ENCODE peak calls at places on chromosomes 13 and 19, in five cellular contexts. One of them, this sample, is unnamed.

GRCh38 chr13:35712907-35713685 is 236.6 kb upstream of the MAB21L1 start:
- DNase-seq in endothelial cell of umbilical vein: no peak
- DNase-seq in neuronal stem cell: no peak
- DNase-seq in stomach: no peak
- DNase-seq in breast epithelium: no peak
- DNase-seq in this sample: no peak

GRCh38 chr19:36421749-36422481 is 3.5 kb upstream of the ZFP82 start:
- DNase-seq in breast epithelium: no peak
- DNase-seq in endothelial cell of umbilical vein: no peak
- DNase-seq in stomach: no peak
- DNase-seq in neuronal stem cell: no peak
- DNase-seq in this sample: no peak

GRCh38 chr19:36652958-36653357 is 13.7 kb downstream of the ZNF461 start:
- DNase-seq in breast epithelium: no peak
- DNase-seq in stomach: no peak
- DNase-seq in neuronal stem cell: no peak
- DNase-seq in endothelial cell of umbilical vein: no peak
- DNase-seq in this sample: no peak

GRCh38 chr13:93296584-93296983 is 70.0 kb downstream of the GPC6 start:
- DNase-seq in endothelial cell of umbilical vein: no peak
- DNase-seq in breast epithelium: no peak
- DNase-seq in stomach: no peak
- DNase-seq in neuronal stem cell: no peak
- DNase-seq in this sample: no peak

GRCh38 chr19:35644987-35645679 is 3.0 kb upstream of the COX6B1 start:
- DNase-seq in stomach: peak
- DNase-seq in endothelial cell of umbilical vein: peak
- DNase-seq in breast epithelium: peak
- DNase-seq in neuronal stem cell: peak
- DNase-seq in this sample: peak

GRCh38 chr19:7734220-7735203 is 2.6 kb upstream of the CLEC4G start:
- DNase-seq in stomach: no peak
- DNase-seq in breast epithelium: no peak
- DNase-seq in endothelial cell of umbilical vein: no peak
- DNase-seq in neuronal stem cell: no peak
- DNase-seq in this sample: no peak

GRCh38 chr19:57096640-57097361 is 23.0 kb upstream of the USP29 start:
- DNase-seq in stomach: no peak
- DNase-seq in endothelial cell of umbilical vein: no peak
- DNase-seq in breast epithelium: no peak
- DNase-seq in neuronal stem cell: no peak
- DNase-seq in this sample: no peak

GRCh38 chr13:23789576-23790346 is 99.4 kb downstream of the MIPEP start:
- DNase-seq in stomach: no peak
- DNase-seq in breast epithelium: no peak
- DNase-seq in endothelial cell of umbilical vein: no peak
- DNase-seq in neuronal stem cell: no peak
- DNase-seq in this sample: peak

GRCh38 chr13:94416454-94417080 is 62.9 kb downstream of the DCT start:
- DNase-seq in stomach: no peak
- DNase-seq in endothelial cell of umbilical vein: peak
- DNase-seq in neuronal stem cell: peak
- DNase-seq in breast epithelium: no peak
- DNase-seq in this sample: no peak

GRCh38 chr19:53808710-53809125 is 15.4 kb downstream of the NLRP12 start:
- DNase-seq in stomach: no peak
- DNase-seq in neuronal stem cell: no peak
- DNase-seq in endothelial cell of umbilical vein: peak
- DNase-seq in breast epithelium: no peak
- DNase-seq in this sample: no peak

GRCh38 chr19:6087074-6087506 is 23.2 kb downstream of the RFX2 start:
- DNase-seq in endothelial cell of umbilical vein: no peak
- DNase-seq in neuronal stem cell: peak
- DNase-seq in breast epithelium: no peak
- DNase-seq in stomach: no peak
- DNase-seq in this sample: no peak

GRCh38 chr19:45200614-45201013 is 22.0 kb downstream of the BLOC1S3 start:
- DNase-seq in stomach: peak
- DNase-seq in breast epithelium: no peak
- DNase-seq in endothelial cell of umbilical vein: peak
- DNase-seq in neuronal stem cell: no peak
- DNase-seq in this sample: no peak

GRCh38 chr19:18364826-18365528 is 21.0 kb upstream of the GDF15 start:
- DNase-seq in neuronal stem cell: no peak
- DNase-seq in breast epithelium: peak
- DNase-seq in endothelial cell of umbilical vein: peak
- DNase-seq in stomach: peak
- DNase-seq in this sample: peak

DNA sequence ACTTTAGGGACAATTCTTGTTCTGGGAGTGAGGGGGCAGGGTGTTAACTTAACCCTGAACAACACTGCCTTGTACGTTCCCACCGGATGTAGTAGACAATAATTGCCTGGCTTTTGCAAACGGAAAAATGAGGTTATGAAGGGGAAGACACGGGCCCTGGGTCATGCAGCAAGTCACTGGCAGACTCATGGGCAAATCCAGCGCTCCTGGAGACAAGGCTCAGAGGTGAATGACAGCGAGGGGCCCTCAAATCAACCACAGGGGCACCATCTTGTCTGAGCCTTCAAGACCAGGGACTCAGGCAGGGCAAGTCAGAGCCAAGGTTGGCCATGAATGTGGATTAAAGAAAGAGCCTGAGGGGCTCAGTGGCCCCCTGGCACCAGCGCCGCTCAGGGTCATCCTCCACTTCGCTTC is 2.8 kb downstream of the RASA3 start:
- DNase-seq in neuronal stem cell: no peak
- DNase-seq in breast epithelium: no peak
- DNase-seq in stomach: no peak
- DNase-seq in endothelial cell of umbilical vein: peak
- DNase-seq in this sample: no peak
- H3K4me3 ChIP-seq in neuronal stem cell: no peak
- H3K4me3 ChIP-seq in breast epithelium: no peak
- H3K4me3 ChIP-seq in stomach: peak
- H3K4me3 ChIP-seq in endothelial cell of umbilical vein: no peak
- H3K4me3 ChIP-seq in this sample: no peak

DNA sequence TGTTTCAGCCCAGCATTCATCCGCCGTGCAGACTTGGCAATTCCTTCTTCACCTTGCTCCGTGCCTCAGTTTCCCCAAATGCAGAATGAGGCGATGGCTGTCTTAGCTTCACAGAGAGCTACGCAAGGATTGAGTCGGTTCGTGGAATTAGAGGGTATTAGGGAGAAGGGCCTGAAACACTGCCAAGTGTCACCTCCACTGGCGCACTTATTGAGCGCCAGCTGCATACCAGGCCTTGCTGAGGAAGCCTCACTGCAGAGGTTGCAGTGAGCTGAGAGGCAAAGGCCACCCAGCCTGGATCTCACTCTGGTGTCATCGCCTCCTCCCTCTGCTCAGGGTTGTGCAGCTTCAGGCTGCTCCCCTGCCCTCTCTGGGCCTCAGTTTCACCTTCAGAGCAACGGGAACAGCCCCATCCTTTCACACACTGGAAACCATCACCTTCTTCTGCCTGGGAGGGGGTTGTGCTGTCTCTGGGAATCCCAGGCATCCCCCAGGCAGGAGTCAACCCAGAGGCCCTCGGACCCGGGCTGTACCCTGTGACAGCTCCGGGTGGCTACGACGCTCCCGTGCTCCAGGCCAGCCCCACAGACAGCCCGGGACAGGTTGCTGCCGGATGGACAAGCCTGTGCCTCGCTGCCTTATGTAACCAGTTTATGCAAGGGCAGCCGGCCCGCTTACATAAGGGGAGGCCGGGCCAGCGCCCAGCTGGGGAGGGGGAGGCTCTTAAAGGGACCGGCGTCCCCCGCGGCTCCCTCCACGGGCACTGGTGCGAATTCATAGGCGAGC is 31.9 kb downstream of the NFIC start:
- DNase-seq in neuronal stem cell: no peak
- DNase-seq in breast epithelium: peak
- DNase-seq in endothelial cell of umbilical vein: no peak
- DNase-seq in stomach: peak
- DNase-seq in this sample: peak
- H3K4me3 ChIP-seq in neuronal stem cell: no peak
- H3K4me3 ChIP-seq in breast epithelium: peak
- H3K4me3 ChIP-seq in endothelial cell of umbilical vein: no peak
- H3K4me3 ChIP-seq in stomach: peak
- H3K4me3 ChIP-seq in this sample: peak

GRCh38 chr19:16504271-16504670 is 8.1 kb downstream of the C19orf44 start:
- DNase-seq in breast epithelium: no peak
- DNase-seq in stomach: no peak
- DNase-seq in neuronal stem cell: no peak
- DNase-seq in endothelial cell of umbilical vein: no peak
- DNase-seq in this sample: no peak

GRCh38 chr19:16514383-16515019 is 18.3 kb downstream of the C19orf44 start:
- DNase-seq in stomach: no peak
- DNase-seq in neuronal stem cell: no peak
- DNase-seq in endothelial cell of umbilical vein: no peak
- DNase-seq in breast epithelium: no peak
- DNase-seq in this sample: no peak

GRCh38 chr19:16506961-16507360 is 10.8 kb downstream of the C19orf44 start:
- DNase-seq in endothelial cell of umbilical vein: no peak
- DNase-seq in neuronal stem cell: no peak
- DNase-seq in breast epithelium: no peak
- DNase-seq in stomach: no peak
- DNase-seq in this sample: no peak

GRCh38 chr19:16509141-16510061 is 13.2 kb downstream of the C19orf44 start:
- DNase-seq in stomach: no peak
- DNase-seq in neuronal stem cell: no peak
- DNase-seq in endothelial cell of umbilical vein: no peak
- DNase-seq in breast epithelium: no peak
- DNase-seq in this sample: peak

GRCh38 chr19:16508546-16508945 is 12.4 kb downstream of the C19orf44 start:
- DNase-seq in endothelial cell of umbilical vein: no peak
- DNase-seq in neuronal stem cell: no peak
- DNase-seq in stomach: no peak
- DNase-seq in breast epithelium: no peak
- DNase-seq in this sample: no peak
- H3K4me3 ChIP-seq in endothelial cell of umbilical vein: no peak
- H3K4me3 ChIP-seq in neuronal stem cell: no peak
- H3K4me3 ChIP-seq in stomach: no peak
- H3K4me3 ChIP-seq in breast epithelium: no peak
- H3K4me3 ChIP-seq in this sample: no peak

DNA sequence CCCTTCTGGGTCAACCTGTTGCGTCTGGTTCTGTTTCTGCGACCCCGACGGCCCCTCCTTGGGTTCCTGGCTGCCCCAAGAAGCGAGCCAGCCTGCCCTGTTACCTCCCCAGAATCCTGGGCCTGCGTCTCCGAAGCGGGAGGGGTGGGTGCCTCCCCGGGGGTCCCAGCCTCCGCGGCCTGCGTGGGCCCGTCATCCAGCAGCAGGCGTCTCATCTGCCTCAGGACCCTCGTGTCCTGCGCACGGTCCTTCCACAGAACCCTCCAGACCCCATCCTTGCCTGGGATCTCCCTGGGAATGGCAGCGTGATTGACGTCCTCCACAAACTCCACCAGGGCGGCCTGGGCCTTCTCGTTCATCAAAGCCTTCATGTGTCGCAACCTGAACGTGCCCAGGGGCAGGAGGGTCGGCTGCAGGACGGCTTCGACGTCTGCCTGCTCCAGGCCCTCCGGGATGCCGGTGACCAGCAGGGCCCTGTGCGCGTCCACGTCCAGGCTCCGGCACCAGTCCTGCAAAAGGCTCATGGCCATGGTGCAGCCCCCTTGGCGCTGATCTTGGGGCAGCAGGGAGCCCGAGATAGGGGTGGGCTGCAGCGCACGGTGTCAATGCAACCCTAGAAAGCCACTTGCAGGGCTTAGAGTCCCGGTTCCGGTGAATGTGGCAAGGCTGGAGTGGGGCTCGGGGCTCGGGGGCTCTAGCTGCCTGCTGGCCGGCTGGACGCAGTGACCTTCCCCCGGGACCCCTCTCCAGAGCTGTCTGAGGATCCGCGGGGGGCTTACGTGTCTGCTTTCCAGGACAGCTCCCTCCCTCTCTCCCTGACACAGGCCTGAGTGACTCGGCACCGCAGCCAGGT is 505 bp downstream of the PNMA8B start:
- DNase-seq in neuronal stem cell: no peak
- DNase-seq in breast epithelium: no peak
- DNase-seq in endothelial cell of umbilical vein: no peak
- DNase-seq in stomach: no peak
- DNase-seq in this sample: no peak
- H3K4me3 ChIP-seq in neuronal stem cell: peak
- H3K4me3 ChIP-seq in breast epithelium: peak
- H3K4me3 ChIP-seq in endothelial cell of umbilical vein: no peak
- H3K4me3 ChIP-seq in stomach: peak
- H3K4me3 ChIP-seq in this sample: peak

GRCh38 chr19:48813123-48813911 is 2.5 kb upstream of the BCAT2 start:
- DNase-seq in breast epithelium: no peak
- DNase-seq in stomach: no peak
- DNase-seq in neuronal stem cell: no peak
- DNase-seq in endothelial cell of umbilical vein: no peak
- DNase-seq in this sample: no peak

GRCh38 chr19:48806818-48807589 is 3.8 kb downstream of the BCAT2 start:
- DNase-seq in breast epithelium: no peak
- DNase-seq in neuronal stem cell: peak
- DNase-seq in endothelial cell of umbilical vein: no peak
- DNase-seq in stomach: no peak
- DNase-seq in this sample: no peak

GRCh38 chr19:48807590-48808308 is 3.1 kb downstream of the BCAT2 start:
- DNase-seq in endothelial cell of umbilical vein: no peak
- DNase-seq in breast epithelium: no peak
- DNase-seq in neuronal stem cell: no peak
- DNase-seq in stomach: no peak
- DNase-seq in this sample: no peak

GRCh38 chr19:48812094-48812929 is 1.5 kb upstream of the BCAT2 start:
- DNase-seq in breast epithelium: peak
- DNase-seq in endothelial cell of umbilical vein: peak
- DNase-seq in stomach: peak
- DNase-seq in neuronal stem cell: peak
- DNase-seq in this sample: peak

GRCh38 chr19:48810151-48810550 is 678 bp downstream of the BCAT2 start:
- DNase-seq in neuronal stem cell: no peak
- DNase-seq in endothelial cell of umbilical vein: peak
- DNase-seq in breast epithelium: no peak
- DNase-seq in stomach: no peak
- DNase-seq in this sample: no peak
- H3K4me3 ChIP-seq in neuronal stem cell: peak
- H3K4me3 ChIP-seq in endothelial cell of umbilical vein: peak
- H3K4me3 ChIP-seq in breast epithelium: peak
- H3K4me3 ChIP-seq in stomach: peak
- H3K4me3 ChIP-seq in this sample: peak

DNA sequence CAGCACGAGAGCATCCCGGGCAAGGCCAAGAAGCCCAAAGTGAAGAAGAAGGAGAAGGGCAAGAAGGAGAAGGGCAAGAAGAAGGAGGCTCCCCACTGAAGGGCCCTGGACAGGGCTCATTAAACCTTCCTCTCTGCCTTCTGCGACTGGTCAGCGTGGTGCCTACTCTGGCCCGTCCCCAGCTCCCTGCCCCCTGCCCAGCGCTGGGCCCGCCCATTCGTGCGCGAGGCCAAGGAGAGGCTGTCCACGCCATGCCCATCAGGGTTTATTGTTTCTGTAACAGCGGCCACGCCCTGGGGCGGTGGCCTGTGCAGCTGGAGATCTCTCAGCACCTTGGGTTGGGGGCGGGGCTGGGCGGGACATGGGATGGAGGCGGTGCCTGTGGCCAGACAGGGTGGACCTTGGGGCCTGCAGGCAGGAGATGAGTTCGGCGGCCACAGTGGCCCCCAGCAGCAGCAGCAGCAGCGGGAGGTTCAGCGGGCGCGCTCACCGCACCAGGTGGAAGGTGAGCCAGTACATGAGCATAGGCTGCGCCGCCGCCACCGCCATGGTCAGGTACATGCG is 897 bp downstream of the C19orf33 start:
- DNase-seq in stomach: peak
- DNase-seq in endothelial cell of umbilical vein: peak
- DNase-seq in breast epithelium: peak
- DNase-seq in neuronal stem cell: peak
- DNase-seq in this sample: peak
- H3K4me3 ChIP-seq in stomach: peak
- H3K4me3 ChIP-seq in endothelial cell of umbilical vein: peak
- H3K4me3 ChIP-seq in breast epithelium: peak
- H3K4me3 ChIP-seq in neuronal stem cell: no peak
- H3K4me3 ChIP-seq in this sample: no peak